ENCODE peak calls at places on chromosomes 11 and 22, in eight cellular contexts. One of them, this sample, is unnamed.

GRCh38 chr11:107858217-107859070 is at the start of gene SLC35F2:
- DNase-seq in OCI-LY7: peak; percentile 91
- DNase-seq in IMR-90: peak; percentile 37
- DNase-seq in A673: peak; percentile 92
- DNase-seq in heart left ventricle: peak; percentile 51
- DNase-seq in psoas muscle: peak; percentile 42
- DNase-seq in PC-3: peak; percentile 96
- DNase-seq in upper lobe of right lung: peak; percentile 85
- DNase-seq in this sample: peak; percentile 89

GRCh38 chr11:30583505-30584280 is 2.5 kb downstream of the MPPED2 start:
- DNase-seq in OCI-LY7: no peak
- DNase-seq in IMR-90: no peak
- DNase-seq in A673: no peak
- DNase-seq in heart left ventricle: peak; percentile 19
- DNase-seq in psoas muscle: peak; percentile 22
- DNase-seq in PC-3: no peak
- DNase-seq in upper lobe of right lung: peak; percentile 46
- DNase-seq in this sample: no peak

GRCh38 chr11:70193411-70194292 is 9.4 kb upstream of the FADD start:
- DNase-seq in OCI-LY7: no peak
- DNase-seq in IMR-90: no peak
- DNase-seq in A673: no peak
- DNase-seq in heart left ventricle: no peak
- DNase-seq in psoas muscle: no peak
- DNase-seq in PC-3: no peak
- DNase-seq in upper lobe of right lung: no peak
- DNase-seq in this sample: no peak

GRCh38 chr22:28983190-28983589 is 78.4 kb downstream of the C22orf31 start:
- DNase-seq in OCI-LY7: no peak
- DNase-seq in IMR-90: no peak
- DNase-seq in A673: no peak
- DNase-seq in heart left ventricle: no peak
- DNase-seq in psoas muscle: no peak
- DNase-seq in PC-3: no peak
- DNase-seq in upper lobe of right lung: no peak
- DNase-seq in this sample: peak; percentile 33

GRCh38 chr11:36030707-36031365 is 87.0 kb downstream of the LDLRAD3 start:
- DNase-seq in OCI-LY7: no peak
- DNase-seq in IMR-90: peak; percentile 78
- DNase-seq in A673: peak; percentile 40
- DNase-seq in heart left ventricle: no peak
- DNase-seq in psoas muscle: no peak
- DNase-seq in PC-3: no peak
- DNase-seq in upper lobe of right lung: no peak
- DNase-seq in this sample: no peak

GRCh38 chr11:94737171-94737611 is 31.0 kb upstream of the AMOTL1 start:
- DNase-seq in OCI-LY7: no peak
- DNase-seq in IMR-90: peak; percentile 54
- DNase-seq in A673: no peak
- DNase-seq in heart left ventricle: no peak
- DNase-seq in psoas muscle: no peak
- DNase-seq in PC-3: peak; percentile 97
- DNase-seq in upper lobe of right lung: no peak
- DNase-seq in this sample: no peak

GRCh38 chr11:19313140-19313539 is 72.4 kb upstream of the E2F8 start:
- DNase-seq in OCI-LY7: no peak
- DNase-seq in IMR-90: no peak
- DNase-seq in A673: no peak
- DNase-seq in heart left ventricle: no peak
- DNase-seq in psoas muscle: no peak
- DNase-seq in PC-3: no peak
- DNase-seq in upper lobe of right lung: no peak
- DNase-seq in this sample: no peak

GRCh38 chr11:94735907-94736306 is 32.2 kb upstream of the AMOTL1 start:
- DNase-seq in OCI-LY7: no peak
- DNase-seq in IMR-90: no peak
- DNase-seq in A673: no peak
- DNase-seq in heart left ventricle: no peak
- DNase-seq in psoas muscle: no peak
- DNase-seq in PC-3: no peak
- DNase-seq in upper lobe of right lung: no peak
- DNase-seq in this sample: no peak

GRCh38 chr22:31715157-31715778 is 34.7 kb downstream of the PRR14L start:
- DNase-seq in OCI-LY7: no peak
- DNase-seq in IMR-90: no peak
- DNase-seq in A673: no peak
- DNase-seq in heart left ventricle: no peak
- DNase-seq in psoas muscle: no peak
- DNase-seq in PC-3: no peak
- DNase-seq in upper lobe of right lung: no peak
- DNase-seq in this sample: no peak

GRCh38 chr11:60919320-60919719 is 4.9 kb upstream of the TMEM132A start:
- DNase-seq in OCI-LY7: no peak
- DNase-seq in IMR-90: no peak
- DNase-seq in A673: no peak
- DNase-seq in heart left ventricle: no peak
- DNase-seq in psoas muscle: no peak
- DNase-seq in PC-3: no peak
- DNase-seq in upper lobe of right lung: no peak
- DNase-seq in this sample: peak; percentile 17

GRCh38 chr22:43173566-43173965 is 13.4 kb downstream of the TTLL12 start:
- DNase-seq in OCI-LY7: no peak
- DNase-seq in IMR-90: no peak
- DNase-seq in A673: no peak
- DNase-seq in heart left ventricle: no peak
- DNase-seq in psoas muscle: no peak
- DNase-seq in PC-3: no peak
- DNase-seq in upper lobe of right lung: no peak
- DNase-seq in this sample: no peak
- H3K36me3 ChIP-seq in OCI-LY7: peaks cover 85% of the 10 kb centered on the region
- H3K36me3 ChIP-seq in IMR-90: peaks cover 43% of the 10 kb centered on the region
- H3K36me3 ChIP-seq in A673: peaks cover 70% of the 10 kb centered on the region
- H3K36me3 ChIP-seq in heart left ventricle: peaks cover 4% of the 10 kb centered on the region
- H3K36me3 ChIP-seq in psoas muscle: peaks cover 89% of the 10 kb centered on the region
- H3K36me3 ChIP-seq in PC-3: no peaks in the 10 kb centered on the region
- H3K36me3 ChIP-seq in upper lobe of right lung: peaks cover 52% of the 10 kb centered on the region
- H3K36me3 ChIP-seq in this sample: peaks cover 9% of the 10 kb centered on the region

GRCh38 chr11:65321076-65321475 is 6.4 kb downstream of the CDC42EP2 start:
- DNase-seq in OCI-LY7: no peak
- DNase-seq in IMR-90: no peak
- DNase-seq in A673: no peak
- DNase-seq in heart left ventricle: no peak
- DNase-seq in psoas muscle: no peak
- DNase-seq in PC-3: no peak
- DNase-seq in upper lobe of right lung: no peak
- DNase-seq in this sample: no peak

GRCh38 chr11:65321828-65322495 is 7.3 kb downstream of the CDC42EP2 start:
- DNase-seq in OCI-LY7: no peak
- DNase-seq in IMR-90: no peak
- DNase-seq in A673: no peak
- DNase-seq in heart left ventricle: no peak
- DNase-seq in psoas muscle: no peak
- DNase-seq in PC-3: no peak
- DNase-seq in upper lobe of right lung: no peak
- DNase-seq in this sample: no peak

GRCh38 chr11:65316979-65317786 is 2.5 kb downstream of the CDC42EP2 start:
- DNase-seq in OCI-LY7: no peak
- DNase-seq in IMR-90: peak; percentile 84
- DNase-seq in A673: peak; percentile 43
- DNase-seq in heart left ventricle: peak; percentile 90
- DNase-seq in psoas muscle: peak; percentile 82
- DNase-seq in PC-3: peak; percentile 98
- DNase-seq in upper lobe of right lung: peak; percentile 70
- DNase-seq in this sample: peak; percentile 79

GRCh38 chr11:65323813-65324212 is 9.1 kb downstream of the CDC42EP2 start:
- DNase-seq in OCI-LY7: no peak
- DNase-seq in IMR-90: no peak
- DNase-seq in A673: no peak
- DNase-seq in heart left ventricle: no peak
- DNase-seq in psoas muscle: no peak
- DNase-seq in PC-3: no peak
- DNase-seq in upper lobe of right lung: no peak
- DNase-seq in this sample: no peak

DNA sequence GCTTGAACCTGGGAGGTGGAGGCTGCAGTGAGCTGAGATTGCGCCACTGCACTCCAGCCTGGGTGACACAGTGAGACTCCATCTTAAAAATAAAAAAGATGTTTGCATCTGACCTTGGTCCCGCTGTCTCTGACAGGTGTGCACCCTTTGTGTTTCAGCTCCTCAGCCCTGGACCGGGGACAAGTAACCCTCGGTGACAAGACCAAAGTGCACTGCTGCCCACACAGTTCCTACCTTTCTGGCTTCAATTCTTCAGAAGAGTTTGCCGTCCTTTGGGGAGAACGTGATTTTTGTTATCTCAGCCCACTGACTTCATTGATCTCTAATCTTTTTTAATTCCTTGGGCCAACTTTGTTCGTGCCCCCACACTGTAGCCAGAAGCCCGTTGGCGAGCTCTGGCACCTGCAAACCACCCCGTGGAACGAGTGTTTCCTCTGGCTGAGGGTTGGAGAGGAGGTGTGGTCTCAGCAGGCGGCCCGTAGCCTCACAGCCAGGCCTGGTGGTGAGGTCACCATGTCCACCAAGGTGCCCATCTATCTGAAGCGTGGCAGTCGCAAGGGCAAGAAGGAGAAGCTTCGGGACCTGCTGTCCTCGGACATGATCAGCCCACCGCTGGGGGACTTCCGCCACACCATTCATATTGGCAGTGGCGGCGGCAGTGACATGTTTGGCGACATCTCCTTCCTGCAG is 5.9 kb downstream of the CDC42EP2 start:
- DNase-seq in OCI-LY7: no peak
- DNase-seq in IMR-90: no peak
- DNase-seq in A673: no peak
- DNase-seq in heart left ventricle: no peak
- DNase-seq in psoas muscle: no peak
- DNase-seq in PC-3: no peak
- DNase-seq in upper lobe of right lung: no peak
- DNase-seq in this sample: no peak
- H3K4me1 ChIP-seq in OCI-LY7: peaks cover 4% of the 10 kb centered on the region
- H3K4me1 ChIP-seq in IMR-90: peaks cover 9% of the 10 kb centered on the region
- H3K4me1 ChIP-seq in A673: peaks cover 9% of the 10 kb centered on the region
- H3K4me1 ChIP-seq in heart left ventricle: peaks cover 22% of the 10 kb centered on the region
- H3K4me1 ChIP-seq in psoas muscle: peaks cover 17% of the 10 kb centered on the region
- H3K4me1 ChIP-seq in PC-3: peaks cover 19% of the 10 kb centered on the region
- H3K4me1 ChIP-seq in upper lobe of right lung: peaks cover 23% of the 10 kb centered on the region
- H3K4me1 ChIP-seq in this sample: peaks cover 13% of the 10 kb centered on the region

DNA sequence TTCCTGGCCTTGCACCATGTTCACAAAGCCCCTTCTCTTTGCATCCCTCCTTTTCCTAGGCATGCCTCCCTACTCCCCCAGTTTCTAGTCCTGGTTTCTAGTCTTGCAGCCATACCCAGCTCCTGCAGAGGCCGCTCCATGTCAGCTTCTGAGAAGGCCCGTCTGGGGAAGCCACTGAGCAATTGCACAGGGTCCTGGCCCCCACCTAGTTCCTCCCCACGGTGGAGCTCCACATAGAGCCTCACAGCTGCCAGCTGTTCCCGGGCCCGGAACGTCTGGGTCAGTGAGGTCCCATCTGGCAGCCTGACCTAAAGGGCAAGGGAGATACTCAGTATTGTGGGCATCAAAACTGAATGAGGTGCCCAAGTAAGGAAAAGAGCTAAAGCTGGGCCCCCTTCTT is 2.2 kb downstream of the UBXN1 start:
- DNase-seq in OCI-LY7: no peak
- DNase-seq in IMR-90: no peak
- DNase-seq in A673: no peak
- DNase-seq in heart left ventricle: no peak
- DNase-seq in psoas muscle: no peak
- DNase-seq in PC-3: no peak
- DNase-seq in upper lobe of right lung: no peak
- DNase-seq in this sample: no peak
- TF ChIP-seq CTCF in OCI-LY7: peak; percentile 45
- TF ChIP-seq CTCF in IMR-90: no peak
- TF ChIP-seq CTCF in A673: no peak
- TF ChIP-seq CTCF in heart left ventricle: no peak
- TF ChIP-seq CTCF in psoas muscle: no peak
- TF ChIP-seq CTCF in PC-3: no peak
- TF ChIP-seq CTCF in upper lobe of right lung: no peak
- TF ChIP-seq CTCF in this sample: no peak

GRCh38 chr11:13364388-13364787 is 86.8 kb downstream of the BMAL1 start:
- DNase-seq in OCI-LY7: no peak
- DNase-seq in IMR-90: no peak
- DNase-seq in A673: peak; percentile 51
- DNase-seq in heart left ventricle: no peak
- DNase-seq in psoas muscle: no peak
- DNase-seq in PC-3: no peak
- DNase-seq in upper lobe of right lung: no peak
- DNase-seq in this sample: peak; percentile 21

GRCh38 chr11:13367115-13367514 is 89.5 kb downstream of the BMAL1 start:
- DNase-seq in OCI-LY7: peak; percentile 2
- DNase-seq in IMR-90: no peak
- DNase-seq in A673: no peak
- DNase-seq in heart left ventricle: no peak
- DNase-seq in psoas muscle: no peak
- DNase-seq in PC-3: no peak
- DNase-seq in upper lobe of right lung: no peak
- DNase-seq in this sample: no peak

GRCh38 chr11:13362596-13363109 is 85.1 kb downstream of the BMAL1 start:
- DNase-seq in OCI-LY7: no peak
- DNase-seq in IMR-90: no peak
- DNase-seq in A673: no peak
- DNase-seq in heart left ventricle: no peak
- DNase-seq in psoas muscle: no peak
- DNase-seq in PC-3: no peak
- DNase-seq in upper lobe of right lung: no peak
- DNase-seq in this sample: no peak

GRCh38 chr11:13368041-13368446 is 90.5 kb downstream of the BMAL1 start:
- DNase-seq in OCI-LY7: no peak
- DNase-seq in IMR-90: peak; percentile 55
- DNase-seq in A673: no peak
- DNase-seq in heart left ventricle: no peak
- DNase-seq in psoas muscle: no peak
- DNase-seq in PC-3: no peak
- DNase-seq in upper lobe of right lung: no peak
- DNase-seq in this sample: peak; percentile 23

DNA sequence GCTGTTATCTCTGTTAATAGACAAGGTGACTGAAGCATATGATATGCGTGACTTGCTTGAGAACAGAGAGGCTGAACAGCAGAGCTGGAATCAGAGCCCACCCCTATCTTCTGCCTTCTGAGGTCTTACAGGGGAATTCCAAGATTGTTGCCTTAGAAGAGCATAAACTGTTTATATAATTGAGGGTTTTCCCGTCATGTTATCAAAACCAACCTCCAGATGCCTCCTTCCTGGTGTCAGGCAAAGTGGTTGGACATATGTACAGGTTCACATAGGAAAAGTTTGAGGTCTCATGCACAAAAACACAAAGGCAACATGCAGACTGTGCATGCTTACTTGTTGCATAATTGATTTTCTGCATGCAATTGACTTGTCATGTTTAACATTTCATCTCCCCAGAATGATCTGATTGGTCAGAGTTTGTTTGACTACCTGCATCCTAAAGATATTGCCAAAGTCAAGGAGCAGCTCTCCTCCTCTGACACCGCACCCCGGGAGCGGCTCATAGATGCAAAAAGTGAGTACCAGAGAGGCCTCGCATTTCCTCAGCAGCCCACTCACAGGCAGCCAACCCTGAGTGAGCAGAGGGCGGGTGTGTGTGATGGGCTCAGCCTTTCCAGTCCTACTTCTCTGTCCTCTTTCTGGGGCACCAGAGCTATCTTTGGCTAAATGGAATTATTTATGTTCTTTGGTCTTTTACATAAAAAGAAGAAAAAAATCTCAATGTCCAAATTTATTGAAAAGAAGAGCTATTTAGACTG is 88.9 kb downstream of the BMAL1 start:
- DNase-seq in OCI-LY7: no peak
- DNase-seq in IMR-90: peak; percentile 83
- DNase-seq in A673: no peak
- DNase-seq in heart left ventricle: no peak
- DNase-seq in psoas muscle: no peak
- DNase-seq in PC-3: no peak
- DNase-seq in upper lobe of right lung: no peak
- DNase-seq in this sample: no peak
- H3K36me3 ChIP-seq in OCI-LY7: no peaks in the 10 kb centered on the region
- H3K36me3 ChIP-seq in IMR-90: peaks cover 6% of the 10 kb centered on the region
- H3K36me3 ChIP-seq in A673: no peaks in the 10 kb centered on the region
- H3K36me3 ChIP-seq in heart left ventricle: peaks cover 23% of the 10 kb centered on the region
- H3K36me3 ChIP-seq in psoas muscle: peaks cover 96% of the 10 kb centered on the region
- H3K36me3 ChIP-seq in PC-3: no peaks in the 10 kb centered on the region
- H3K36me3 ChIP-seq in upper lobe of right lung: peaks cover 95% of the 10 kb centered on the region
- H3K36me3 ChIP-seq in this sample: peaks cover 15% of the 10 kb centered on the region